ENCODE peak calls at places on chromosomes 11 and 22, in seven cellular contexts. V is kidney, E is esophagus squamous epithelium, N is fibroblast of lung, Y is gastrocnemius medialis, M is left lung, D is astrocyte of the spinal cord. I is an unnamed sample.

GRCh38 chr11:334264-335033 is 13.8 kb upstream of the IFITM3 start:
- DNase-seq in V (no peak), E (no peak), N (no peak), Y (peak), M (no peak), D (no peak), I (no peak)

GRCh38 chr11:85663080-85663729 is 1.7 kb downstream of the CREBZF start:
- DNase-seq in V (no peak), E (no peak), N (peak), Y (no peak), M (no peak), D (no peak), I (no peak)

GRCh38 chr22:45968751-45969413 is 8.1 kb downstream of the WNT7B start:
- DNase-seq in V (no peak), E (no peak), N (peak), Y (no peak), M (no peak), D (peak), I (peak)

GRCh38 chr11:1387961-1388762 is 1.6 kb upstream of the BRSK2 start:
- DNase-seq in V (peak), E (no peak), N (no peak), Y (no peak), M (no peak), D (no peak), I (no peak)

GRCh38 chr11:21949741-21950413 is 243.0 kb upstream of the ANO5 start:
- DNase-seq in V (no peak), E (no peak), N (no peak), Y (no peak), M (no peak), D (no peak), I (no peak)

GRCh38 chr11:113201055-113201818 is 113.1 kb upstream of the TTC12 start:
- DNase-seq in V (no peak), E (no peak), N (no peak), Y (no peak), M (no peak), D (no peak), I (no peak)

GRCh38 chr11:73950869-73951710 is at the start of gene DNAJB13:
- DNase-seq in V (peak), E (no peak), N (peak), Y (no peak), M (peak), D (peak), I (peak)

GRCh38 chr11:114019046-114019445 is 40.5 kb upstream of the ZBTB16 start:
- DNase-seq in V (no peak), E (no peak), N (no peak), Y (no peak), M (no peak), D (no peak), I (no peak)

DNA sequence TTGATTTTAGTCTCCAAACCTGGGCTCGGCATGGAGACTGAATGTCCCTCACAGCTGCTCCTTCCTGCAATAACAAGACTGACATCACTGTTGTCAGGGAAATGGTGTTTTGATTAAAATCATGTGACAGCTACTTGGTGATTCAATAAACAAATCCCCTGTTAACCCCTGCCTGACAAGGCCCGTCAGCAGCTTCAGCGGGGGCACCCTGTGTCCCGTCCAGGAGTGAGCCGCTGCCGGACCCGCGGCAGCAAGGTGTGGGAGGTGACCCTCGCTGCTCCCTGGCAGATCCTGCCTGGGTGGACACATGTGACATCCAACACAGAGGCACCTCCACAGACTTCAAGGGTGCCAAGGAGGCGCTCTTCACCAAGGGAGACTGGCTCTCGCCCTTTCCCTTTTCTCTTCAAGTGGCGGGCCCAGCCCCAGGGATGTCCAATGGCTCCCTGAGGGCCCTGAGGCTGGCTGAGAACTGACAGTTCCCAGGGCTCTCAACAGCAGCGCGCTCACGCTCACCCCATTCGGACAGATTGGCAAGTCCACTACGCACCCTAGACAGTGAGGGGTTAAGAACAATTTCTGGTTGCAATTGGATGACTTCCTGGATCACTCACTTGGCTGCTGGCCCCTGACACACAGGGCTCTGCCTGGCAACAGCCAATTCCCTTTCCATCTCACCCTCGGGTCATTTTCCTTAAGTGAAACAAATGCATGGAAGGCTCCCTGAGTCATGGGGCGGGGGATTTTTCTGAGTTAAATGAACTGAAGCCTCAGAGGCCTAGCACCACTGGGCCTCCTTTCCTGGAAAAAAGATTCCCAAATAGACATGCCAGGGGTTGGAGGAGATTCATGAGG is 30.7 kb downstream of the PPP2R1B start:
- DNase-seq in V (peak), E (no peak), N (peak), Y (peak), M (peak), D (peak), I (peak)
- H3K4me3 ChIP-seq in V (peak), E (peak), N (peak), Y (peak), M (peak), D (peak), I (peak)

GRCh38 chr11:18239655-18240054 is 3.1 kb upstream of the SAA4 start:
- DNase-seq in V (no peak), E (no peak), N (no peak), Y (no peak), M (no peak), D (no peak), I (no peak)
- TF ChIP-seq CTCF in V (no peak), E (no peak), N (no peak), Y (no peak), M (no peak), D (no peak), I (no peak)

GRCh38 chr22:38844661-38845367 is 986 bp upstream of the NPTXR start:
- DNase-seq in V (no peak), E (no peak), N (no peak), Y (no peak), M (no peak), D (peak), I (peak)
- H3K4me3 ChIP-seq in V (no peak), E (no peak), N (no peak), Y (no peak), M (no peak), D (no peak), I (no peak)

DNA sequence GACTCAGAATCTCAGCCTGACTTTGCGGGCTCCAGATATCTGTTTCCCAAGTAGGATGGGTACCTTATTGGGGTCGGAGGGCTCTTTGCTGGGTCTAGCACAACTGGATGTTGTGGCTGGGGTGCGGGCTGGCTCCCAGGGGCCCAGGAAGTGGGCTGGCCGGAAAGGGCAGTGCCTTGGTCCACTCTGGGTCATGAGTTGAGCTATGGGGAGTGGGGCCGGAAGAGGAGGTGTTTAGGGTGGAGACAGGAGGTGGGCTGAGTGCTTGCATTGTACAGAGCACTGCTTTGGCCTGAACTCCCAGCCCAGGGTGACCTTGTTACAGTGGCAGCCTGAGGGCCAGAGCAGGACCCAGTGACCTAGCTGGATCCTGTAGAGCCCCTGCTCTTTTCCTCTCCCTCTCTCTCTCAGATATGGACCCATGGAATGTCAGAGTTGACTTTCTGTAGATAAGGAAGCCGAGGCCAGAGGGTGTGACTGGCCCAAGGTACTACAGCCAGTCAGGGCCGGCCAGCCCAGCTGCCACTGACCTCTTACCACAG is 13.2 kb downstream of the PHLDB1 start:
- DNase-seq in V (peak), E (no peak), N (no peak), Y (no peak), M (no peak), D (no peak), I (peak)
- TF ChIP-seq CTCF in V (no peak), E (no peak), N (no peak), Y (no peak), M (no peak), D (no peak), I (no peak)